ENCODE peak calls at places on chromosome 1, in six cellular contexts. One of them, this sample, is unnamed.
A peak's percentile ranks its signal among the peaks of the same experiment; 100 is the strongest.

GRCh38 chr1:214427871-214428277 is 123.5 kb downstream of the PTPN14 start:
- DNase-seq in NCI-H1092 treated with DMSO at 0.1 percent for 48 hours: no peak
- DNase-seq in germinal center: peak; percentile 15
- DNase-seq in bronchial epithelial cell: peak; percentile 99
- DNase-seq in HFF-Myc: peak; percentile 93
- DNase-seq in iris pigment epithelial cell: peak; percentile 98
- DNase-seq in this sample: peak; percentile 60

GRCh38 chr1:58576727-58577675 is at the start of gene TACSTD2:
- DNase-seq in NCI-H1092 treated with DMSO at 0.1 percent for 48 hours: no peak
- DNase-seq in germinal center: no peak
- DNase-seq in bronchial epithelial cell: peak; percentile 89
- DNase-seq in HFF-Myc: no peak
- DNase-seq in iris pigment epithelial cell: no peak
- DNase-seq in this sample: peak; percentile 85

GRCh38 chr1:41504126-41505035 is 19.9 kb upstream of the EDN2 start:
- DNase-seq in NCI-H1092 treated with DMSO at 0.1 percent for 48 hours: peak; percentile 22
- DNase-seq in germinal center: peak; percentile 34
- DNase-seq in bronchial epithelial cell: peak; percentile 94
- DNase-seq in HFF-Myc: peak; percentile 59
- DNase-seq in iris pigment epithelial cell: peak; percentile 86
- DNase-seq in this sample: no peak

GRCh38 chr1:92877081-92877711 is 45.4 kb downstream of the RPL5 start:
- DNase-seq in NCI-H1092 treated with DMSO at 0.1 percent for 48 hours: peak; percentile 2
- DNase-seq in germinal center: no peak
- DNase-seq in bronchial epithelial cell: no peak
- DNase-seq in HFF-Myc: no peak
- DNase-seq in iris pigment epithelial cell: no peak
- DNase-seq in this sample: no peak

GRCh38 chr1:143661418-143662120 is 310.2 kb downstream of the FAM72C start:
- DNase-seq in NCI-H1092 treated with DMSO at 0.1 percent for 48 hours: no peak
- DNase-seq in germinal center: no peak
- DNase-seq in bronchial epithelial cell: no peak
- DNase-seq in HFF-Myc: no peak
- DNase-seq in iris pigment epithelial cell: no peak
- DNase-seq in this sample: peak; percentile 20

GRCh38 chr1:215250913-215251312 is 168.4 kb downstream of the KCNK2 start:
- DNase-seq in NCI-H1092 treated with DMSO at 0.1 percent for 48 hours: no peak
- DNase-seq in germinal center: no peak
- DNase-seq in bronchial epithelial cell: no peak
- DNase-seq in HFF-Myc: no peak
- DNase-seq in iris pigment epithelial cell: no peak
- DNase-seq in this sample: no peak

GRCh38 chr1:112704908-112705627 is 1.9 kb downstream of the RHOC start:
- DNase-seq in NCI-H1092 treated with DMSO at 0.1 percent for 48 hours: no peak
- DNase-seq in germinal center: peak; percentile 44
- DNase-seq in bronchial epithelial cell: peak; percentile 98
- DNase-seq in HFF-Myc: peak; percentile 94
- DNase-seq in iris pigment epithelial cell: peak; percentile 97
- DNase-seq in this sample: peak; percentile 100

GRCh38 chr1:218464871-218465270 is 119.7 kb downstream of the TGFB2 start:
- DNase-seq in NCI-H1092 treated with DMSO at 0.1 percent for 48 hours: no peak
- DNase-seq in germinal center: no peak
- DNase-seq in bronchial epithelial cell: no peak
- DNase-seq in HFF-Myc: no peak
- DNase-seq in iris pigment epithelial cell: no peak
- DNase-seq in this sample: no peak

GRCh38 chr1:15062479-15063099 is 91.0 kb upstream of the TMEM51 start:
- DNase-seq in NCI-H1092 treated with DMSO at 0.1 percent for 48 hours: no peak
- DNase-seq in germinal center: no peak
- DNase-seq in bronchial epithelial cell: no peak
- DNase-seq in HFF-Myc: no peak
- DNase-seq in iris pigment epithelial cell: no peak
- DNase-seq in this sample: peak; percentile 56

GRCh38 chr1:219283541-219283940 is 109.9 kb downstream of the LYPLAL1 start:
- DNase-seq in NCI-H1092 treated with DMSO at 0.1 percent for 48 hours: no peak
- DNase-seq in germinal center: no peak
- DNase-seq in bronchial epithelial cell: peak; percentile 16
- DNase-seq in HFF-Myc: no peak
- DNase-seq in iris pigment epithelial cell: peak; percentile 43
- DNase-seq in this sample: no peak

GRCh38 chr1:109873278-109874175 is 37.1 kb upstream of the CSF1 start:
- DNase-seq in NCI-H1092 treated with DMSO at 0.1 percent for 48 hours: no peak
- DNase-seq in germinal center: no peak
- DNase-seq in bronchial epithelial cell: peak; percentile 60
- DNase-seq in HFF-Myc: peak; percentile 30
- DNase-seq in iris pigment epithelial cell: peak; percentile 51
- DNase-seq in this sample: peak; percentile 61

GRCh38 chr1:39955547-39956539 is 898 bp downstream of the MFSD2A start:
- DNase-seq in NCI-H1092 treated with DMSO at 0.1 percent for 48 hours: peak; percentile 97
- DNase-seq in germinal center: peak; percentile 57
- DNase-seq in bronchial epithelial cell: peak; percentile 78
- DNase-seq in HFF-Myc: no peak
- DNase-seq in iris pigment epithelial cell: peak; percentile 65
- DNase-seq in this sample: peak; percentile 48

GRCh38 chr1:206445116-206445515 is 25.2 kb upstream of the IKBKE start:
- DNase-seq in NCI-H1092 treated with DMSO at 0.1 percent for 48 hours: no peak
- DNase-seq in germinal center: no peak
- DNase-seq in bronchial epithelial cell: no peak
- DNase-seq in HFF-Myc: no peak
- DNase-seq in iris pigment epithelial cell: peak; percentile 20
- DNase-seq in this sample: no peak

GRCh38 chr1:206540044-206540758 is 32.9 kb downstream of the RASSF5 start:
- DNase-seq in NCI-H1092 treated with DMSO at 0.1 percent for 48 hours: peak; percentile 88
- DNase-seq in germinal center: no peak
- DNase-seq in bronchial epithelial cell: no peak
- DNase-seq in HFF-Myc: no peak
- DNase-seq in iris pigment epithelial cell: no peak
- DNase-seq in this sample: no peak

GRCh38 chr1:226149806-226150205 is 36.7 kb downstream of the ACBD3 start:
- DNase-seq in NCI-H1092 treated with DMSO at 0.1 percent for 48 hours: no peak
- DNase-seq in germinal center: no peak
- DNase-seq in bronchial epithelial cell: no peak
- DNase-seq in HFF-Myc: peak; percentile 16
- DNase-seq in iris pigment epithelial cell: peak; percentile 47
- DNase-seq in this sample: peak; percentile 58

GRCh38 chr1:53599461-53599860 is 139.5 kb downstream of the GLIS1 start:
- DNase-seq in NCI-H1092 treated with DMSO at 0.1 percent for 48 hours: no peak
- DNase-seq in germinal center: no peak
- DNase-seq in bronchial epithelial cell: no peak
- DNase-seq in HFF-Myc: no peak
- DNase-seq in iris pigment epithelial cell: no peak
- DNase-seq in this sample: no peak

GRCh38 chr1:199784127-199784526 is 243.4 kb upstream of the NR5A2 start:
- DNase-seq in NCI-H1092 treated with DMSO at 0.1 percent for 48 hours: no peak
- DNase-seq in germinal center: no peak
- DNase-seq in bronchial epithelial cell: peak; percentile 86
- DNase-seq in HFF-Myc: no peak
- DNase-seq in iris pigment epithelial cell: peak; percentile 36
- DNase-seq in this sample: no peak

GRCh38 chr1:218365600-218365999 is 20.5 kb downstream of the TGFB2 start:
- DNase-seq in NCI-H1092 treated with DMSO at 0.1 percent for 48 hours: no peak
- DNase-seq in germinal center: no peak
- DNase-seq in bronchial epithelial cell: no peak
- DNase-seq in HFF-Myc: no peak
- DNase-seq in iris pigment epithelial cell: no peak
- DNase-seq in this sample: no peak

GRCh38 chr1:22689505-22689904 is 21.1 kb upstream of the EPHB2 start:
- DNase-seq in NCI-H1092 treated with DMSO at 0.1 percent for 48 hours: peak; percentile 83
- DNase-seq in germinal center: no peak
- DNase-seq in bronchial epithelial cell: peak; percentile 55
- DNase-seq in HFF-Myc: peak; percentile 56
- DNase-seq in iris pigment epithelial cell: peak; percentile 85
- DNase-seq in this sample: peak; percentile 73

GRCh38 chr1:229302740-229303139 is 31.8 kb downstream of the RAB4A start:
- DNase-seq in NCI-H1092 treated with DMSO at 0.1 percent for 48 hours: no peak
- DNase-seq in germinal center: no peak
- DNase-seq in bronchial epithelial cell: no peak
- DNase-seq in HFF-Myc: no peak
- DNase-seq in iris pigment epithelial cell: no peak
- DNase-seq in this sample: no peak

GRCh38 chr1:184370850-184371249 is 16.0 kb upstream of the C1orf21 start:
- DNase-seq in NCI-H1092 treated with DMSO at 0.1 percent for 48 hours: no peak
- DNase-seq in germinal center: no peak
- DNase-seq in bronchial epithelial cell: no peak
- DNase-seq in HFF-Myc: no peak
- DNase-seq in iris pigment epithelial cell: no peak
- DNase-seq in this sample: peak; percentile 64

GRCh38 chr1:9292361-9293240 is at the start of gene SPSB1:
- DNase-seq in NCI-H1092 treated with DMSO at 0.1 percent for 48 hours: peak; percentile 38
- DNase-seq in germinal center: peak; percentile 77
- DNase-seq in bronchial epithelial cell: peak; percentile 48
- DNase-seq in HFF-Myc: no peak
- DNase-seq in iris pigment epithelial cell: peak; percentile 79
- DNase-seq in this sample: peak; percentile 84

GRCh38 chr1:201038537-201038936 is 15.0 kb upstream of the KIF21B start:
- DNase-seq in NCI-H1092 treated with DMSO at 0.1 percent for 48 hours: peak; percentile 21
- DNase-seq in germinal center: no peak
- DNase-seq in bronchial epithelial cell: no peak
- DNase-seq in HFF-Myc: no peak
- DNase-seq in iris pigment epithelial cell: no peak
- DNase-seq in this sample: no peak

GRCh38 chr1:200738733-200739498 is at the start of gene CAMSAP2:
- DNase-seq in NCI-H1092 treated with DMSO at 0.1 percent for 48 hours: peak; percentile 96
- DNase-seq in germinal center: peak; percentile 58
- DNase-seq in bronchial epithelial cell: peak; percentile 54
- DNase-seq in HFF-Myc: peak; percentile 56
- DNase-seq in iris pigment epithelial cell: peak; percentile 85
- DNase-seq in this sample: peak; percentile 89

GRCh38 chr1:178513278-178513983 is 522 bp downstream of the TEX35 start:
- DNase-seq in NCI-H1092 treated with DMSO at 0.1 percent for 48 hours: no peak
- DNase-seq in germinal center: no peak
- DNase-seq in bronchial epithelial cell: peak; percentile 17
- DNase-seq in HFF-Myc: no peak
- DNase-seq in iris pigment epithelial cell: peak; percentile 17
- DNase-seq in this sample: peak; percentile 42

GRCh38 chr1:111214086-111214801 is 13.3 kb upstream of the CHI3L2 start:
- DNase-seq in NCI-H1092 treated with DMSO at 0.1 percent for 48 hours: no peak
- DNase-seq in germinal center: no peak
- DNase-seq in bronchial epithelial cell: peak; percentile 86
- DNase-seq in HFF-Myc: peak; percentile 38
- DNase-seq in iris pigment epithelial cell: no peak
- DNase-seq in this sample: no peak

GRCh38 chr1:112296908-112297307 is 99.1 kb upstream of the CTTNBP2NL start:
- DNase-seq in NCI-H1092 treated with DMSO at 0.1 percent for 48 hours: peak; percentile 55
- DNase-seq in germinal center: no peak
- DNase-seq in bronchial epithelial cell: peak; percentile 42
- DNase-seq in HFF-Myc: no peak
- DNase-seq in iris pigment epithelial cell: no peak
- DNase-seq in this sample: no peak

GRCh38 chr1:156901966-156902922 is 8.7 kb downstream of the PEAR1 start:
- DNase-seq in NCI-H1092 treated with DMSO at 0.1 percent for 48 hours: no peak
- DNase-seq in germinal center: no peak
- DNase-seq in bronchial epithelial cell: no peak
- DNase-seq in HFF-Myc: no peak
- DNase-seq in iris pigment epithelial cell: no peak
- DNase-seq in this sample: no peak

This sample was measured in mesendoderm.